ENCODE peak calls at places on chromosomes 6 and 20, in four cellular contexts. One of them, this sample, is unnamed.

GRCh38 chr6:166931426-166931970 is 24.9 kb downstream of the RNASET2 start:
- DNase-seq in IMR-90: no peak
- DNase-seq in H1: no peak
- DNase-seq in breast epithelium: no peak
- DNase-seq in this sample: no peak

GRCh38 chr20:36804425-36804824 is 30.9 kb upstream of the DSN1 start:
- DNase-seq in IMR-90: no peak
- DNase-seq in H1: no peak
- DNase-seq in breast epithelium: no peak
- DNase-seq in this sample: no peak

GRCh38 chr20:54070187-54070987 is at the start of gene BCAS1:
- DNase-seq in IMR-90: no peak
- DNase-seq in H1: no peak
- DNase-seq in breast epithelium: peak; percentile 74
- DNase-seq in this sample: no peak

GRCh38 chr20:16296933-16297332 is 276.3 kb downstream of the KIF16B start:
- DNase-seq in IMR-90: no peak
- DNase-seq in H1: no peak
- DNase-seq in breast epithelium: no peak
- DNase-seq in this sample: no peak

GRCh38 chr6:10837997-10838793 is at the start of gene MAK:
- DNase-seq in IMR-90: peak; percentile 67
- DNase-seq in H1: peak; percentile 67
- DNase-seq in breast epithelium: peak; percentile 90
- DNase-seq in this sample: peak; percentile 36

GRCh38 chr6:170159040-170159965 is 131.6 kb downstream of the DLL1 start:
- DNase-seq in IMR-90: no peak
- DNase-seq in H1: no peak
- DNase-seq in breast epithelium: peak; percentile 48
- DNase-seq in this sample: no peak

GRCh38 chr6:163668061-163668426 is 253.5 kb downstream of the QKI start:
- DNase-seq in IMR-90: no peak
- DNase-seq in H1: no peak
- DNase-seq in breast epithelium: no peak
- DNase-seq in this sample: no peak

GRCh38 chr6:109183109-109183508 is 87.8 kb downstream of the CEP57L1 start:
- DNase-seq in IMR-90: no peak
- DNase-seq in H1: peak; percentile 0
- DNase-seq in breast epithelium: no peak
- DNase-seq in this sample: no peak

GRCh38 chr6:116397960-116398359 is 27.2 kb downstream of the DSE start:
- DNase-seq in IMR-90: peak; percentile 67
- DNase-seq in H1: no peak
- DNase-seq in breast epithelium: no peak
- DNase-seq in this sample: no peak

GRCh38 chr20:47066484-47067270 is 172.0 kb downstream of the EYA2 start:
- DNase-seq in IMR-90: peak; percentile 91
- DNase-seq in H1: no peak
- DNase-seq in breast epithelium: no peak
- DNase-seq in this sample: no peak

GRCh38 chr6:101878554-101879276 is 485.2 kb downstream of the GRIK2 start:
- DNase-seq in IMR-90: peak; percentile 19
- DNase-seq in H1: no peak
- DNase-seq in breast epithelium: no peak
- DNase-seq in this sample: no peak

GRCh38 chr20:32585011-32585518 is at the start of gene NOL4L:
- DNase-seq in IMR-90: no peak
- DNase-seq in H1: no peak
- DNase-seq in breast epithelium: no peak
- DNase-seq in this sample: no peak

GRCh38 chr20:57838670-57839142 is 128.9 kb upstream of the PMEPA1 start:
- DNase-seq in IMR-90: no peak
- DNase-seq in H1: no peak
- DNase-seq in breast epithelium: no peak
- DNase-seq in this sample: no peak

GRCh38 chr6:71047401-71047800 is 90.5 kb upstream of the B3GAT2 start:
- DNase-seq in IMR-90: no peak
- DNase-seq in H1: no peak
- DNase-seq in breast epithelium: no peak
- DNase-seq in this sample: no peak

GRCh38 chr20:36030143-36030542 is 61.8 kb downstream of the CNBD2 start:
- DNase-seq in IMR-90: peak; percentile 24
- DNase-seq in H1: no peak
- DNase-seq in breast epithelium: no peak
- DNase-seq in this sample: no peak

GRCh38 chr6:5124526-5124925 is 39.4 kb downstream of the PPP1R3G start:
- DNase-seq in IMR-90: no peak
- DNase-seq in H1: no peak
- DNase-seq in breast epithelium: no peak
- DNase-seq in this sample: no peak

GRCh38 chr6:47083586-47084047 is 41.5 kb upstream of the ADGRF1 start:
- DNase-seq in IMR-90: peak; percentile 36
- DNase-seq in H1: no peak
- DNase-seq in breast epithelium: peak; percentile 80
- DNase-seq in this sample: no peak

GRCh38 chr6:53735896-53736295 is 58.9 kb upstream of the LRRC1 start:
- DNase-seq in IMR-90: no peak
- DNase-seq in H1: no peak
- DNase-seq in breast epithelium: no peak
- DNase-seq in this sample: no peak

GRCh38 chr20:48604936-48605335 is 222.9 kb downstream of the PREX1 start:
- DNase-seq in IMR-90: no peak
- DNase-seq in H1: no peak
- DNase-seq in breast epithelium: peak; percentile 19
- DNase-seq in this sample: no peak

GRCh38 chr6:168032383-168032760 is 34.9 kb downstream of the KIF25 start:
- DNase-seq in IMR-90: peak; percentile 86
- DNase-seq in H1: no peak
- DNase-seq in breast epithelium: no peak
- DNase-seq in this sample: no peak

GRCh38 chr20:2703716-2704475 is 11.3 kb downstream of the EBF4 start:
- DNase-seq in IMR-90: no peak
- DNase-seq in H1: no peak
- DNase-seq in breast epithelium: no peak
- DNase-seq in this sample: no peak

GRCh38 chr6:18904681-18905080 is 517.5 kb downstream of the RNF144B start:
- DNase-seq in IMR-90: no peak
- DNase-seq in H1: no peak
- DNase-seq in breast epithelium: no peak
- DNase-seq in this sample: no peak

GRCh38 chr6:44253307-44254101 is 3.8 kb downstream of the SLC35B2 start:
- DNase-seq in IMR-90: no peak
- DNase-seq in H1: no peak
- DNase-seq in breast epithelium: no peak
- DNase-seq in this sample: no peak

GRCh38 chr6:100366419-100366818 is 98.3 kb downstream of the SIM1 start:
- DNase-seq in IMR-90: peak; percentile 87
- DNase-seq in H1: no peak
- DNase-seq in breast epithelium: no peak
- DNase-seq in this sample: no peak

GRCh38 chr6:165658395-165659058 is 4.5 kb downstream of the PDE10A start:
- DNase-seq in IMR-90: no peak
- DNase-seq in H1: no peak
- DNase-seq in breast epithelium: no peak
- DNase-seq in this sample: no peak

GRCh38 chr20:12966468-12967085 is 42.2 kb upstream of the SPTLC3 start:
- DNase-seq in IMR-90: peak; percentile 63
- DNase-seq in H1: no peak
- DNase-seq in breast epithelium: no peak
- DNase-seq in this sample: no peak

GRCh38 chr6:169160855-169161560 is 92.6 kb downstream of the THBS2 start:
- DNase-seq in IMR-90: no peak
- DNase-seq in H1: no peak
- DNase-seq in breast epithelium: peak; percentile 43
- DNase-seq in this sample: no peak

GRCh38 chr20:53586640-53587039 is 7.0 kb downstream of the ZNF217 start:
- DNase-seq in IMR-90: no peak
- DNase-seq in H1: no peak
- DNase-seq in breast epithelium: no peak
- DNase-seq in this sample: no peak

DNA sequence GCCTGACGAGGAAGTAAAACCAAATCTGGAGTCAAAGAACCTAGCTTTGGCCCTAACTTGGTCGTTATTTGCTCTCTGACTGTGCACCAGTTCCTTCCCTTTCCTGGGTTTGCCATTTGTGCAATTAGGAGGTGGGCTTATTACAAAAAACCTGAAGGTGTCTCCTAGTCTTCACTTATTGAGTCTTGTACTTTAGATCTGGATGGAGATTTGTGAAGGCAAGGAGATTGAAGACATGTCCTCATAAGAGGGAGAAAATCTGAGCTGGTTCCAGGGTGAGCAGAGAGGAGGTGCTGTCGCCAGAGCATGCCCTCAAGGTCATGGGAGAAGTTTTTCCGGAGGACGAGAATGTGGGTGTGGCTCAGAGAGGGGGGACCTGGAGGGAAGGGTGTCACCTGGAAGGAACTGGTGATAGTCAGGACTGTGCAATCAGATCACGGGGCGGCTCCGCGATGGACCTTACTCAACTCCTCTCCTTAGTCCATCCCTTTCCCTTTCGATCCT is 703 bp upstream of the ACSS2 start:
- DNase-seq in IMR-90: no peak
- DNase-seq in H1: no peak
- DNase-seq in breast epithelium: no peak
- DNase-seq in this sample: no peak
- H3K4me3 ChIP-seq in IMR-90: peak overlapping the region; percentile 20
- H3K4me3 ChIP-seq in H1: peak overlapping the region; percentile 98
- H3K4me3 ChIP-seq in breast epithelium: peak overlapping the region; percentile 60
- H3K4me3 ChIP-seq in this sample: peak overlapping the region; percentile 96

GRCh38 chr6:36098253-36098919 is 31.9 kb upstream of the MAPK13 start:
- DNase-seq in IMR-90: no peak
- DNase-seq in H1: no peak
- DNase-seq in breast epithelium: no peak
- DNase-seq in this sample: no peak

GRCh38 chr6:36094786-36095496 is 35.4 kb upstream of the MAPK13 start:
- DNase-seq in IMR-90: peak; percentile 71
- DNase-seq in H1: peak; percentile 50
- DNase-seq in breast epithelium: peak; percentile 83
- DNase-seq in this sample: peak; percentile 14

GRCh38 chr6:36098920-36099647 is 31.2 kb upstream of the MAPK13 start:
- DNase-seq in IMR-90: peak; percentile 20
- DNase-seq in H1: no peak
- DNase-seq in breast epithelium: no peak
- DNase-seq in this sample: no peak

GRCh38 chr6:36094238-36094637 is 36.1 kb upstream of the MAPK13 start:
- DNase-seq in IMR-90: no peak
- DNase-seq in H1: no peak
- DNase-seq in breast epithelium: no peak
- DNase-seq in this sample: no peak

GRCh38 chr6:36095497-36096391 is 34.6 kb upstream of the MAPK13 start:
- DNase-seq in IMR-90: no peak
- DNase-seq in H1: no peak
- DNase-seq in breast epithelium: no peak
- DNase-seq in this sample: no peak
- TF ChIP-seq POLR2A in IMR-90: no peak
- TF ChIP-seq POLR2A in H1: no peak
- TF ChIP-seq POLR2A in breast epithelium: no peak
- TF ChIP-seq POLR2A in this sample: no peak

DNA sequence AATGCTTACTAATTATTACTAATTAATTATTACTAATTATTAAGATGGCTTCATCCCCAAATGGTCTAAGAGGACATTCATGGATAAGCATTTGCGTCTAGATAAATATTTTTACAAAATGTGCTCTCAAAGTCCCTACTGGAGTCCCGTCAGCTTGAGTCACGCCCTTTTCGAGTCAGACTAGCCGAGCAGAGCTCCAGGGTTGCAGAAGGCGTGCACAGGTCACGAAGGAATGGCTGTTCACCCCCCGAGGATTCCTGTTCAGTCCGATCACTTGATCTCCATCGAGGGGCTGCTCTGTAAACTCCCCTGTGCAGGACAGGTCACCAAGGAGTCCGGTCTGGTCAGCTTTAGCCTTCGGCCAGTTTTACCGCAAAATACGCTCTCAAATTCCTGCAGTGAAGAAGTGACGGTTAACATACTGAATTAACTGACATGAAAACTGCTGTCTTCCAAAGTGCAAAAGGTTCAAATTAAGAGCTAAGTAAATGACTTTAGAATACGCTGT is 19.9 kb downstream of the TCFL5 start:
- DNase-seq in IMR-90: no peak
- DNase-seq in H1: no peak
- DNase-seq in breast epithelium: no peak
- DNase-seq in this sample: no peak
- H3K4me3 ChIP-seq in IMR-90: no peak overlapping the region
- H3K4me3 ChIP-seq in H1: no peak overlapping the region
- H3K4me3 ChIP-seq in breast epithelium: no peak overlapping the region
- H3K4me3 ChIP-seq in this sample: no peak overlapping the region

GRCh38 chr6:107845777-107846176 is 21.7 kb upstream of the SCML4 start:
- DNase-seq in IMR-90: no peak
- DNase-seq in H1: no peak
- DNase-seq in breast epithelium: no peak
- DNase-seq in this sample: no peak

GRCh38 chr6:107843400-107843799 is 19.3 kb upstream of the SCML4 start:
- DNase-seq in IMR-90: no peak
- DNase-seq in H1: no peak
- DNase-seq in breast epithelium: no peak
- DNase-seq in this sample: no peak

GRCh38 chr6:107846262-107846795 is 22.2 kb upstream of the SCML4 start:
- DNase-seq in IMR-90: no peak
- DNase-seq in H1: no peak
- DNase-seq in breast epithelium: no peak
- DNase-seq in this sample: no peak

GRCh38 chr6:107849325-107849724 is 25.2 kb upstream of the SCML4 start:
- DNase-seq in IMR-90: no peak
- DNase-seq in H1: no peak
- DNase-seq in breast epithelium: no peak
- DNase-seq in this sample: no peak

DNA sequence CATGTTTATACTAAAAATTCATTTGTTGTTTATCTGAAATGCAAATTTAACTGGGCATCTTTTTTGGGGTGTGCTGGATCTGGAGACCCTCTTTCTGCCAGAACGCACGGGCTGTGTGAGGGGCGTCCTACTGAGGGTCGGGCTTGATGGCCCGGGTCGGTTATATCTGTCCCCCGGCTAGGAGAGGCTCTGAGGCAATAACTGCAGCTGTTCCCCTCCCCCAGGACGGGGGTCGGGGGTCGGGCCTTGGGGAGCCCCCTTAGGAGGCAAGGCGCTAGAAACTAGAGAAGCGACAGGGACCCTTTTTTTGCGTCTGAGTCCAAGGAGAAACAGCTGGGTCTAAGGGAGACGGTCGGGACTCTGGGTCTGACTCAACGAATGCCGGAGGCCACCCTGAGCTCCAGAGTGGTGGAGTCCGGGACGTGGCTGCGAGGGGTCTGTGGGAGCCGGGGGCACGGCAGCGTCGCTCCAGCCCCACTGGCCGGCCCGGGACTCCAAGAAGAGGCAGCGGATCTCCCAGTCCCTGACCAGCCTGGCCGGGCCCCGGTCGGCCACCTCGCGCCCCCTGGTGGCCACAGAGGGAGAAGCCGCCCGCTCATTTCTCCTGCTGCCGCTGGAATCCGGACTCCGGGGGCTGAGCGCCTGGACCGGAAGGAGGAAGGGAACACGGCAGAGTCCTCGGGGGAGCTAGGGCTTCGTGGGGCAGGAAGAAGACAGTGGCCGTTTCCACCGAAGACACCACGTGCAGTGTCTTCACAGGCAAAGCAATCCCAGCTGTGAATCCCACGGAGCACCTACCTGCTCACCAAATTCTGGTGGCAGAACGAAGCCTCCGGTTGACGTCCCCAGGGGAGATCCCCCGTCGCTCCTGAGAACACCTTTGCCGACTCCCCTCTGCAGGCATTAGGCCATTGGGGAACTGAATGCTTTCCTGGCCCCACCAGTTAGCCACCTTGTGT is 24.0 kb upstream of the SCML4 start:
- DNase-seq in IMR-90: peak; percentile 63
- DNase-seq in H1: peak; percentile 50
- DNase-seq in breast epithelium: peak; percentile 84
- DNase-seq in this sample: peak; percentile 14
- TF ChIP-seq POLR2A in IMR-90: no peak
- TF ChIP-seq POLR2A in H1: no peak
- TF ChIP-seq POLR2A in breast epithelium: no peak
- TF ChIP-seq POLR2A in this sample: no peak

This sample was measured in esophagus squamous epithelium.